ENCODE peak calls at places on chromosomes 5 and 9, in four cellular contexts. One of them, this sample, is unnamed. For H3K4me1, the result is how much of the 10 kb centered on the place peaks cover.

GRCh38 chr5:72487151-72487550 is 20.1 kb downstream of the ZNF366 start:
- DNase-seq in ovary: no peak
- DNase-seq in OCI-LY7: no peak
- DNase-seq in sigmoid colon: no peak
- DNase-seq in this sample: no peak

GRCh38 chr5:96968074-96968473 is 32.2 kb downstream of the LNPEP start:
- DNase-seq in ovary: no peak
- DNase-seq in sigmoid colon: no peak
- DNase-seq in OCI-LY7: no peak
- DNase-seq in this sample: no peak

GRCh38 chr5:83715316-83716060 is 5.2 kb downstream of the HAPLN1 start:
- DNase-seq in OCI-LY7: no peak
- DNase-seq in ovary: no peak
- DNase-seq in sigmoid colon: no peak
- DNase-seq in this sample: no peak

GRCh38 chr5:44911501-44911900 is 102.8 kb downstream of the MRPS30 start:
- DNase-seq in OCI-LY7: no peak
- DNase-seq in sigmoid colon: no peak
- DNase-seq in ovary: no peak
- DNase-seq in this sample: no peak

GRCh38 chr9:16003785-16004184 is 450.9 kb downstream of the CCDC171 start:
- DNase-seq in ovary: no peak
- DNase-seq in sigmoid colon: no peak
- DNase-seq in OCI-LY7: no peak
- DNase-seq in this sample: no peak

GRCh38 chr5:167406503-167406902 is 884.9 kb upstream of the WWC1 start:
- DNase-seq in ovary: no peak
- DNase-seq in sigmoid colon: no peak
- DNase-seq in OCI-LY7: no peak
- DNase-seq in this sample: no peak

GRCh38 chr5:83512051-83512745 is 40.7 kb downstream of the VCAN start:
- DNase-seq in OCI-LY7: no peak
- DNase-seq in ovary: no peak
- DNase-seq in sigmoid colon: no peak
- DNase-seq in this sample: no peak

GRCh38 chr5:88690619-88691560 is 192.1 kb downstream of the MEF2C start:
- DNase-seq in OCI-LY7: peak
- DNase-seq in sigmoid colon: peak
- DNase-seq in ovary: peak
- DNase-seq in this sample: peak

GRCh38 chr9:87276327-87276841 is 221.3 kb upstream of the DAPK1 start:
- DNase-seq in sigmoid colon: no peak
- DNase-seq in ovary: no peak
- DNase-seq in OCI-LY7: no peak
- DNase-seq in this sample: no peak

GRCh38 chr9:32776201-32776600 is 7.1 kb upstream of the TMEM215 start:
- DNase-seq in ovary: no peak
- DNase-seq in OCI-LY7: no peak
- DNase-seq in sigmoid colon: no peak
- DNase-seq in this sample: no peak

GRCh38 chr5:151086905-151087360 is 6.1 kb upstream of the TNIP1 start:
- DNase-seq in OCI-LY7: peak
- DNase-seq in sigmoid colon: no peak
- DNase-seq in ovary: no peak
- DNase-seq in this sample: no peak

GRCh38 chr5:151086192-151086869 is 5.5 kb upstream of the TNIP1 start:
- DNase-seq in OCI-LY7: peak
- DNase-seq in sigmoid colon: no peak
- DNase-seq in ovary: no peak
- DNase-seq in this sample: no peak

GRCh38 chr5:151084363-151084762 is 3.5 kb upstream of the TNIP1 start:
- DNase-seq in ovary: no peak
- DNase-seq in OCI-LY7: no peak
- DNase-seq in sigmoid colon: no peak
- DNase-seq in this sample: no peak

GRCh38 chr5:151087475-151087874 is 6.6 kb upstream of the TNIP1 start:
- DNase-seq in OCI-LY7: no peak
- DNase-seq in sigmoid colon: no peak
- DNase-seq in ovary: no peak
- DNase-seq in this sample: no peak

GRCh38 chr5:151085517-151086031 is 4.7 kb upstream of the TNIP1 start:
- DNase-seq in ovary: peak
- DNase-seq in sigmoid colon: peak
- DNase-seq in OCI-LY7: no peak
- DNase-seq in this sample: peak
- H3K4me3 ChIP-seq in ovary: no peak
- H3K4me3 ChIP-seq in sigmoid colon: no peak
- H3K4me3 ChIP-seq in OCI-LY7: peak
- H3K4me3 ChIP-seq in this sample: no peak

GRCh38 chr9:38339087-38339486 is 53.4 kb upstream of the ALDH1B1 start:
- DNase-seq in sigmoid colon: no peak
- DNase-seq in OCI-LY7: no peak
- DNase-seq in ovary: no peak
- DNase-seq in this sample: peak
- TF ChIP-seq CTCF in sigmoid colon: no peak
- TF ChIP-seq CTCF in OCI-LY7: no peak
- TF ChIP-seq CTCF in ovary: no peak
- TF ChIP-seq CTCF in this sample: no peak

GRCh38 chr9:128575469-128575868 is 23.1 kb downstream of the SPTAN1 start:
- DNase-seq in sigmoid colon: no peak
- DNase-seq in ovary: no peak
- DNase-seq in OCI-LY7: no peak
- DNase-seq in this sample: no peak
- H3K4me1 ChIP-seq in sigmoid colon: under half
- H3K4me1 ChIP-seq in ovary: under half
- H3K4me1 ChIP-seq in OCI-LY7: under half
- H3K4me1 ChIP-seq in this sample: under half

DNA sequence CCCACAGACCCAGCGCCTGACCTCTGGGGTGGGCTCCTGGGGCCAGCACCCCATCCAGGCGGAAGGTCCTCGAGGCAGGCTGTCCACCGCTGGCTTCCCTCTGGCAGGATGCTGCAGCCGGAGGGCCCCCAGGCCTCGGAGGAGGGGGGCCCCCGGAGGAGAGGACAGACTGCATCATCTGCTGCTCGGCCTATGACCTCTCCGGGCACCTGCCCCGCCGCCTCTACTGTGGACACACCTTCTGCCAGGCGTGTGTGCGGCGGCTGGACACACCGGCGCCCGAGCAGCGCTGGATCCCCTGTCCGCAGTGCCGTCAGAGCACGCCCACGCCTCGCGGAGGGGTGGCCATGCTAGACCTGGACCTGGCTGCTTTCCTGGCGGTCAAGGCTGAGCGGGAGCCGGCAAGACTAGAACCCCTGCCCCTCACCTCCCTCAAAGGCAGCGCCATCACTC is 1.2 kb downstream of the RNF224 start:
- DNase-seq in OCI-LY7: no peak
- DNase-seq in sigmoid colon: no peak
- DNase-seq in ovary: no peak
- DNase-seq in this sample: no peak
- H3K4me3 ChIP-seq in OCI-LY7: no peak
- H3K4me3 ChIP-seq in sigmoid colon: no peak
- H3K4me3 ChIP-seq in ovary: no peak
- H3K4me3 ChIP-seq in this sample: no peak

DNA sequence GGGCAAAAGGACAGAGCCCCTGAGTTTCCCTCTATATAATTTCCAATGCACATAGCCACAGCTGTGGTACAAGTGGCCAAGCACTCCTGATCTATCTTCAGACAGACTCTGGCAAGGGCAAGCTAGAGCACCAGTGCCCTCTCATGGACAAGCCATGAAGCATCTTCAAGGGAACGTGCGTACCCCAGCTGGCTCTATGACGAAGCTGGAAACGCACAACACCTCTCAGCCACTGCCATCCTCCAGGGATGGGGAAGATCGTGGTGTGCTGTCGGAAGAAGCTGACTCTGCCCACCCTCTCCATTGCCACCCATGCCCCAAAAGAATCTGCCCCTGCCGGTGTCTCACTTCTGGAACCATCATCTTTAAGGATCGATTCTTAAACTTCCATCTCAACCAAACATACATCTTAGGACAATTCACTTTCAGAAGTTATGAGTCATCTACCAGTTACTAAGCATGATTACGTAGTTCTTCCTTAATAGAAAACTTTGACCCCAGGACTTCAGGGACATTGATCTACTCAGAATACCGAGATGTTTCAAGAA is 482.9 kb downstream of the AGTPBP1 start:
- DNase-seq in OCI-LY7: peak
- DNase-seq in sigmoid colon: no peak
- DNase-seq in ovary: no peak
- DNase-seq in this sample: peak
- TF ChIP-seq CTCF in OCI-LY7: peak
- TF ChIP-seq CTCF in sigmoid colon: no peak
- TF ChIP-seq CTCF in ovary: no peak
- TF ChIP-seq CTCF in this sample: peak

GRCh38 chr9:102206432-102206831 is 468.0 kb upstream of the GRIN3A start:
- DNase-seq in OCI-LY7: no peak
- DNase-seq in ovary: no peak
- DNase-seq in sigmoid colon: no peak
- DNase-seq in this sample: no peak
- H3K4me1 ChIP-seq in OCI-LY7: under half
- H3K4me1 ChIP-seq in ovary: under half
- H3K4me1 ChIP-seq in sigmoid colon: under half
- H3K4me1 ChIP-seq in this sample: under half

GRCh38 chr5:99694884-99695283 is 766.1 kb upstream of the CHD1 start:
- DNase-seq in ovary: no peak
- DNase-seq in OCI-LY7: no peak
- DNase-seq in sigmoid colon: peak
- DNase-seq in this sample: no peak
- H3K4me3 ChIP-seq in ovary: no peak
- H3K4me3 ChIP-seq in OCI-LY7: no peak
- H3K4me3 ChIP-seq in sigmoid colon: no peak
- H3K4me3 ChIP-seq in this sample: no peak

GRCh38 chr5:54655266-54655665 is 137.7 kb downstream of the SNX18 start:
- DNase-seq in ovary: no peak
- DNase-seq in sigmoid colon: no peak
- DNase-seq in OCI-LY7: no peak
- DNase-seq in this sample: no peak

GRCh38 chr5:54658014-54658413 is 140.5 kb downstream of the SNX18 start:
- DNase-seq in ovary: no peak
- DNase-seq in sigmoid colon: no peak
- DNase-seq in OCI-LY7: no peak
- DNase-seq in this sample: no peak

GRCh38 chr5:54654211-54654610 is 136.7 kb downstream of the SNX18 start:
- DNase-seq in sigmoid colon: no peak
- DNase-seq in OCI-LY7: no peak
- DNase-seq in ovary: no peak
- DNase-seq in this sample: no peak

GRCh38 chr5:54656261-54656728 is 138.7 kb downstream of the SNX18 start:
- DNase-seq in OCI-LY7: no peak
- DNase-seq in ovary: no peak
- DNase-seq in sigmoid colon: peak
- DNase-seq in this sample: no peak

DNA sequence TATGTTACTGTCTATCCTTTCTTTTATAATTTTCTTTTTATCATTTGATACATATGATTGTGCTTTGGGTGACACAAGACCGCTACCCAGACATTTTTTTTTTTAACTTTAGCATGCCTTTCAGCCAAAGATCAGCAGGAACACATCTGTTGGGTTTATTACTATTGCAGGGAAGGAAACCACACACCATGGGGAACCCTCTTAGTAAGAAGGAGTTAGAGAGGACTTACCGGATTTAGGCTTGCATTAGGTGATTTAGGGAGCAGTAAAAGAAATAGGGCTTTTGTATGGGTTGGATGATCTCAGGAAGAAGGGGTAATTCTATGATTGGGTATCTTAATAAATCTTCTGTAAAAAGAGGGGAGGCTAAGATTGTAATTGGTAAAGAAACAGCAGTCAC is 138.2 kb downstream of the SNX18 start:
- DNase-seq in OCI-LY7: no peak
- DNase-seq in sigmoid colon: no peak
- DNase-seq in ovary: no peak
- DNase-seq in this sample: no peak
- TF ChIP-seq CTCF in OCI-LY7: no peak
- TF ChIP-seq CTCF in sigmoid colon: no peak
- TF ChIP-seq CTCF in ovary: no peak
- TF ChIP-seq CTCF in this sample: no peak

DNA sequence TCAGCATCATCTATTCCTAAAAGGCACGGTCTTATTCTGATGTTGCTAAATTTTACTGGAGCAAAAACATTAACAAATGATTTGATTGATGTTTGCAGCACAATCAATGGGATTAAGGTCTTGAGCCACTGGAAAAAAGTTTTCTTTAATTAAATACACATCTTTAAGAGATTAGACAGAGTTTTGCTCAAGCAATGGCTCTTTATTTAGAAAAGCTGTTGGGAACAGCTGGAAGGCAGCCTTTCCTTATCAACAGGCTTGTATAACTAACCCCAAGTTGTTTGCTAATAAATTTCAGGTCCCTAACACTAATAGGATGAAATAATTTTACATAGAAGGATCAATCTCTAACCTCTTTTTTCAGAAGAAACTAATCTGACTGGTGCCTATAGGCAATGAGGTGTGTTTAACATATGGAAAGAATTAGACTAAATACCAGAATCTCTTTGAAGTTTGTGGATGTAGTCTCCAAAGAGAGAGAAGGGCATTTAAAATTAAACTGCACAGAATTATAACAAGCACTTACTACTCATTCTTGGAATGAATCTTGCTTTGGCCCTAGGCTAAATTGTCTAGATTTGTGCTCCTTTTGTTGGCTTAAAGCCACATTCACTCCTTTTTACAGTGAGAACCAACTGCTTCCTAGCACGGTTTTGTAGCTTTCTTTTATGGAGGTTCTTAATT is 67.3 kb upstream of the TNFAIP8 start:
- DNase-seq in OCI-LY7: no peak
- DNase-seq in ovary: no peak
- DNase-seq in sigmoid colon: no peak
- DNase-seq in this sample: no peak
- H3K4me1 ChIP-seq in OCI-LY7: half or more
- H3K4me1 ChIP-seq in ovary: under half
- H3K4me1 ChIP-seq in sigmoid colon: under half
- H3K4me1 ChIP-seq in this sample: under half

GRCh38 chr5:157143127-157143959 is 678 bp upstream of the MED7 start:
- DNase-seq in ovary: peak
- DNase-seq in sigmoid colon: peak
- DNase-seq in OCI-LY7: no peak
- DNase-seq in this sample: peak

GRCh38 chr5:157150995-157151394 is 8.3 kb upstream of the MED7 start:
- DNase-seq in sigmoid colon: no peak
- DNase-seq in OCI-LY7: no peak
- DNase-seq in ovary: no peak
- DNase-seq in this sample: peak

GRCh38 chr5:157148734-157149615 is 6.3 kb upstream of the MED7 start:
- DNase-seq in sigmoid colon: no peak
- DNase-seq in OCI-LY7: peak
- DNase-seq in ovary: peak
- DNase-seq in this sample: peak
- H3K4me3 ChIP-seq in sigmoid colon: no peak
- H3K4me3 ChIP-seq in OCI-LY7: no peak
- H3K4me3 ChIP-seq in ovary: no peak
- H3K4me3 ChIP-seq in this sample: no peak

This sample was measured in right atrium auricular region.